ENCODE peak calls at places on chromosomes 7 and 10, in five cellular contexts. L is left lung, H is T-helper 22 cell, M is Daoy, T is NCI-H1092. C is an unnamed sample.

GRCh38 chr10:64760371-64760770 is 1239.2 kb downstream of the REEP3 start:
- DNase-seq in L (no peak), H (no peak), M (no peak), T (no peak), C (no peak)

GRCh38 chr7:8014399-8014798 is 45.8 kb downstream of the GLCCI1 start:
- DNase-seq in L (no peak), H (no peak), M (no peak), T (no peak), C (no peak)

GRCh38 chr7:157139142-157140117 is 704 bp downstream of the UBE3C start:
- DNase-seq in L (peak; percentile 54), H (peak; percentile 61), M (peak; percentile 76), T (no peak), C (peak; percentile 64)

GRCh38 chr7:43328785-43329380 is 216.4 kb downstream of the HECW1 start:
- DNase-seq in L (no peak), H (no peak), M (no peak), T (no peak), C (no peak)

GRCh38 chr7:158651968-158652555 is 52.5 kb downstream of the NCAPG2 start:
- DNase-seq in L (no peak), H (no peak), M (no peak), T (no peak), C (peak; percentile 14)

GRCh38 chr10:77541944-77542343 is 95.7 kb downstream of the KCNMA1 start:
- DNase-seq in L (no peak), H (no peak), M (no peak), T (no peak), C (no peak)

GRCh38 chr10:76117949-76118348 is 686.5 kb downstream of the LRMDA start:
- DNase-seq in L (no peak), H (no peak), M (peak; percentile 47), T (no peak), C (no peak)

GRCh38 chr7:1974290-1974689 is 258.5 kb downstream of the MAD1L1 start:
- DNase-seq in L (no peak), H (no peak), M (no peak), T (no peak), C (no peak)

C was measured in nephron progenitor cell.